ENCODE peak calls at places on chromosome 13, in nine cellular contexts. A is CD8-positive, alpha-beta T cell; F is astrocyte; S is colonic mucosa; B is heart left ventricle; P is tibial artery; L is PC-9; V is uterus; Y is suprapubic skin. Q is an unnamed sample. For H3K9me3, the result is how much of the 10 kb centered on the place peaks cover.

GRCh38 chr13:92572190-92572589 is 654.4 kb upstream of the GPC6 start:
- DNase-seq in A (no peak), F (no peak), S (no peak), B (no peak), P (no peak), L (no peak), V (no peak), Y (no peak), Q (no peak)

GRCh38 chr13:33963134-33963533 is 145.2 kb downstream of the RFC3 start:
- DNase-seq in A (no peak), F (no peak), S (no peak), B (no peak), P (no peak), L (no peak), V (no peak), Y (no peak), Q (no peak)

GRCh38 chr13:33918199-33918932 is 100.4 kb downstream of the RFC3 start:
- DNase-seq in A (no peak), F (peak), S (no peak), B (no peak), P (no peak), L (peak), V (no peak), Y (no peak), Q (no peak)

GRCh38 chr13:62875118-62875640 is 1459.5 kb upstream of the PCDH20 start:
- DNase-seq in A (no peak), F (no peak), S (no peak), B (no peak), P (no peak), L (no peak), V (no peak), Y (no peak), Q (no peak)

GRCh38 chr13:102185375-102185984 is 216.4 kb downstream of the FGF14 start:
- DNase-seq in A (no peak), F (no peak), S (no peak), B (no peak), P (no peak), L (no peak), V (no peak), Y (no peak), Q (no peak)

GRCh38 chr13:38763446-38764381 is 76.8 kb downstream of the FREM2 start:
- DNase-seq in A (no peak), F (peak), S (no peak), B (no peak), P (no peak), L (peak), V (no peak), Y (no peak), Q (peak)

GRCh38 chr13:80263745-80264513 is 77.0 kb downstream of the SPRY2 start:
- DNase-seq in A (no peak), F (no peak), S (no peak), B (no peak), P (no peak), L (no peak), V (no peak), Y (no peak), Q (no peak)

GRCh38 chr13:21048901-21049655 is 12.3 kb downstream of the LATS2 start:
- DNase-seq in A (no peak), F (no peak), S (peak), B (no peak), P (peak), L (no peak), V (no peak), Y (no peak), Q (no peak)

GRCh38 chr13:112972867-112973576 is 4.0 kb downstream of the MCF2L start:
- DNase-seq in A (no peak), F (no peak), S (no peak), B (peak), P (no peak), L (no peak), V (no peak), Y (no peak), Q (no peak)

GRCh38 chr13:100673376-100673830 is 1.2 kb downstream of the TMTC4 start:
- DNase-seq in A (no peak), F (no peak), S (peak), B (no peak), P (no peak), L (no peak), V (no peak), Y (no peak), Q (peak)

GRCh38 chr13:40377783-40378182 is 288.7 kb downstream of the FOXO1 start:
- DNase-seq in A (no peak), F (peak), S (no peak), B (no peak), P (no peak), L (no peak), V (no peak), Y (no peak), Q (no peak)

GRCh38 chr13:21511841-21512240 is 52.7 kb upstream of the ZDHHC20 start:
- DNase-seq in A (no peak), F (peak), S (no peak), B (no peak), P (no peak), L (no peak), V (no peak), Y (no peak), Q (no peak)

GRCh38 chr13:32737111-32737571 is 150.9 kb downstream of the PDS5B start:
- DNase-seq in A (no peak), F (peak), S (no peak), B (no peak), P (no peak), L (no peak), V (no peak), Y (no peak), Q (no peak)

GRCh38 chr13:51425410-51426042 is 27.3 kb downstream of the INTS6 start:
- DNase-seq in A (no peak), F (peak), S (no peak), B (no peak), P (no peak), L (no peak), V (no peak), Y (no peak), Q (no peak)

GRCh38 chr13:54980651-54981050 is 1952.0 kb downstream of the OLFM4 start:
- DNase-seq in A (no peak), F (no peak), S (no peak), B (no peak), P (no peak), L (no peak), V (no peak), Y (no peak), Q (no peak)

GRCh38 chr13:110298566-110299321 is 8.2 kb downstream of the COL4A1 start:
- DNase-seq in A (peak), F (no peak), S (no peak), B (peak), P (no peak), L (no peak), V (peak), Y (no peak), Q (peak)

GRCh38 chr13:76829572-76830327 is 56.5 kb downstream of the KCTD12 start:
- DNase-seq in A (no peak), F (peak), S (no peak), B (peak), P (no peak), L (no peak), V (peak), Y (no peak), Q (no peak)

GRCh38 chr13:39035204-39035603 is 2.7 kb downstream of the PROSER1 start:
- DNase-seq in A (no peak), F (no peak), S (no peak), B (no peak), P (no peak), L (no peak), V (no peak), Y (no peak), Q (peak)

GRCh38 chr13:105063676-105064075 is 1471.8 kb downstream of the EFNB2 start:
- DNase-seq in A (no peak), F (no peak), S (no peak), B (no peak), P (no peak), L (no peak), V (no peak), Y (no peak), Q (no peak)

GRCh38 chr13:92317066-92317465 is 909.5 kb upstream of the GPC6 start:
- DNase-seq in A (no peak), F (peak), S (no peak), B (no peak), P (no peak), L (no peak), V (no peak), Y (no peak), Q (no peak)

GRCh38 chr13:77860621-77861020 is 58.0 kb downstream of the EDNRB start:
- DNase-seq in A (no peak), F (peak), S (no peak), B (no peak), P (no peak), L (no peak), V (no peak), Y (no peak), Q (no peak)

GRCh38 chr13:91101436-91101835 is 246.1 kb upstream of the MIR17HG start:
- DNase-seq in A (no peak), F (no peak), S (no peak), B (no peak), P (no peak), L (no peak), V (no peak), Y (no peak), Q (no peak)

GRCh38 chr13:41694902-41695301 is 237.6 kb downstream of the RGCC start:
- DNase-seq in A (no peak), F (peak), S (peak), B (no peak), P (peak), L (no peak), V (peak), Y (no peak), Q (no peak)

GRCh38 chr13:21047591-21048282 is 13.6 kb downstream of the LATS2 start:
- DNase-seq in A (no peak), F (no peak), S (peak), B (no peak), P (peak), L (no peak), V (no peak), Y (no peak), Q (no peak)

GRCh38 chr13:75165543-75166230 is 316.3 kb downstream of the TBC1D4 start:
- DNase-seq in A (no peak), F (no peak), S (no peak), B (no peak), P (no peak), L (no peak), V (no peak), Y (no peak), Q (no peak)

GRCh38 chr13:35191883-35192282 is 249.8 kb downstream of the NBEA start:
- DNase-seq in A (no peak), F (peak), S (no peak), B (no peak), P (no peak), L (no peak), V (no peak), Y (no peak), Q (no peak)

GRCh38 chr13:26021516-26021915 is 30.3 kb downstream of the SHISA2 start:
- DNase-seq in A (no peak), F (peak), S (no peak), B (no peak), P (no peak), L (peak), V (no peak), Y (no peak), Q (no peak)

GRCh38 chr13:49292742-49293498 is 45.2 kb downstream of the CDADC1 start:
- DNase-seq in A (no peak), F (peak), S (no peak), B (peak), P (peak), L (no peak), V (no peak), Y (no peak), Q (no peak)

GRCh38 chr13:94620286-94620896 is 18.7 kb downstream of the GPR180 start:
- DNase-seq in A (no peak), F (no peak), S (no peak), B (no peak), P (no peak), L (no peak), V (no peak), Y (no peak), Q (peak)

GRCh38 chr13:98451676-98452105 is 125.2 kb downstream of the STK24 start:
- DNase-seq in A (no peak), F (peak), S (no peak), B (no peak), P (peak), L (no peak), V (peak), Y (no peak), Q (no peak)

GRCh38 chr13:23466144-23467002 is 32.9 kb upstream of the SACS start:
- DNase-seq in A (peak), F (peak), S (peak), B (peak), P (peak), L (no peak), V (peak), Y (no peak), Q (peak)

GRCh38 chr13:110616103-110617101 is 1.1 kb downstream of the NAXD start:
- DNase-seq in A (peak), F (peak), S (peak), B (no peak), P (peak), L (peak), V (no peak), Y (no peak), Q (peak)

GRCh38 chr13:80340643-80341097 is 256 bp downstream of the SPRY2 start:
- DNase-seq in A (no peak), F (peak), S (no peak), B (no peak), P (peak), L (peak), V (no peak), Y (no peak), Q (no peak)

GRCh38 chr13:45194081-45194939 is 6.5 kb downstream of the KCTD4 start:
- DNase-seq in A (no peak), F (peak), S (no peak), B (no peak), P (no peak), L (no peak), V (no peak), Y (no peak), Q (peak)

GRCh38 chr13:94414141-94414540 is 65.3 kb downstream of the DCT start:
- DNase-seq in A (no peak), F (no peak), S (no peak), B (no peak), P (no peak), L (no peak), V (no peak), Y (no peak), Q (no peak)

DNA sequence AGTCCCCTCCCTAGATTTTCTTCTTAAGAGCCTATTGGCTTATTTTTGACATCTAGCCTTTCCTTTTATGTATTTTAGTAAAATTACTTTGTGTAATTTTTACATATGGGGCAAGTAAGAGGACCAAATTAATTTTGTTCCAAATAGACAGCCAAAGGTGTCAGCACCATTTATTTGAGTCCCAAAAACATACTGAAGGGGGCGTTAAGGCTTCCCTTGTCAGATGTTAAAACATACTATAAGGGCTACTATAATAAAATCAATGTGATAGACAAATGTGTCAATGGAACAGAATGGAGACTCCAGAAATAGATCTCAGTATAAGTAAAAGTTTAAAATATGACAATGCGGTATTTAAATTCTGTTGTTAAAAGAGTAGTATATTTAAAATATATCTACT is 133.6 kb downstream of the MTUS2 start:
- DNase-seq in A (no peak), F (no peak), S (no peak), B (no peak), P (no peak), L (no peak), V (no peak), Y (no peak), Q (no peak)
- TF ChIP-seq CTCF in A (no peak), F (no peak), S (no peak), B (no peak), P (no peak), L (no peak), V (no peak), Y (no peak), Q (peak)

DNA sequence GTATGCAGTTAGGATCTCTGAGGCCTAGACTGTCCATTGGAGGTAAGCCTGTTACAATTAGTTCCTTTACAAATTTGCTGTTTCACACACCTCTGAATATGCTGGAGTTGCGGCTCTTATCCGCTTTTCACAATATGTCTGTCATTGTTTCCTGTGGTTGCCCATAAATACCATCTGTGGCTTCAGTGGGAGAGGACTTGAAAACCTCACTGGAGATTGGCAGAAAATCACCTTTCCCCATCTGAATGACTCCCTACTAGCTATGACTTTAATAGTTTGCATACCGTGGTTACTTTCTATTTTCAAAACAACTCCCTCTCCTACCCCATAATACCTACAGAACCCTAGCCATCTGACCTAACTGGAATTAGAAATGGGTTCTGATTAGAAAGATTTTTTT is 454.3 kb downstream of the PCDH17 start:
- DNase-seq in A (no peak), F (peak), S (no peak), B (no peak), P (no peak), L (no peak), V (no peak), Y (no peak), Q (no peak)
- H3K9me3 ChIP-seq in A (under half), F (under half), S (under half), B (under half), P (under half), L (under half), V (under half), Y (under half), Q (under half)

DNA sequence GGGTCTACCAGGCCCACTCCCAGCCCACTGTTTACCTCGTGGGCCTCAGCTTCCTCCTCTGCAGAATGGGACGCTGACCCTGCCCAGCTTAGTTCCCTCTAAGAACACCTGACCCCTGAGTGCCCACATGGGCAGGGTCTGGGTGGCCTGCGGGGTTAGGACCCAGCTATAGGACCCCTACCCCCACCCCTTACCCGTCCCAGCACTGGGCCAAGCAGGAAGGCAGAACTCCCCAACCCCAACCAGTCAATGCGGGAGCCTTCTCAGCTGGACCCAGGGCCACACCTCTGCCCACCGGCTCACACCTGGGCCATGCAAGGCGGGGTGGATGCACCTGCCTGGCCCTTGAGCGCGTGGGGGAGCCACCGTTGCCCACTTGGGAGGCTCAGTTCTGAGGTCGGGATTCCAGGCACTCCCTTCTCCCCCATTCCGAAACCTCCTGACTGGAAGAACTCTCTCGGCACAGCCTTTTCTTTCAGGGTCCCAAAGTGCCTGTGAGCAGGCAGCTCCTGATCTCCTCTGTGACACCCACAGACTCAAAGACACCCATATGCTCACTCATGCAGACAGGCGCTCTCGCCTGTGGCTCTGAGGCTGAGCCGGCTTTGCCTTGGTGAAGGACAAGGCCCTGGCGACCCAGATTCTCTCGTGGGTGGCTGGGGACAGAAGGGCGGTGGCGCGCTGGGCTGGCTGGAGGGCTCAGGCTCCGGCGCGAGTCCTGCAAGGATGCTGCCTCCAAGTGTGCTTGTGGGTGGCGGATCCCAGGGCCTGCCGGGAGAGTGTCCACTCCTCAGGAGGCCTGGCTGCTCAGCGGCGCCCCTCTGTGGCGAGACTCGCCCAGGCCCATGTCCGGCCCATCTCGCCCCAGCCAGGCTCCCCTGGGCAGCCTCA is 27.9 kb upstream of the PARP4 start:
- DNase-seq in A (no peak), F (no peak), S (peak), B (no peak), P (no peak), L (no peak), V (no peak), Y (no peak), Q (peak)
- TF ChIP-seq CTCF in A (no peak), F (no peak), S (no peak), B (no peak), P (no peak), L (peak), V (no peak), Y (no peak), Q (peak)

DNA sequence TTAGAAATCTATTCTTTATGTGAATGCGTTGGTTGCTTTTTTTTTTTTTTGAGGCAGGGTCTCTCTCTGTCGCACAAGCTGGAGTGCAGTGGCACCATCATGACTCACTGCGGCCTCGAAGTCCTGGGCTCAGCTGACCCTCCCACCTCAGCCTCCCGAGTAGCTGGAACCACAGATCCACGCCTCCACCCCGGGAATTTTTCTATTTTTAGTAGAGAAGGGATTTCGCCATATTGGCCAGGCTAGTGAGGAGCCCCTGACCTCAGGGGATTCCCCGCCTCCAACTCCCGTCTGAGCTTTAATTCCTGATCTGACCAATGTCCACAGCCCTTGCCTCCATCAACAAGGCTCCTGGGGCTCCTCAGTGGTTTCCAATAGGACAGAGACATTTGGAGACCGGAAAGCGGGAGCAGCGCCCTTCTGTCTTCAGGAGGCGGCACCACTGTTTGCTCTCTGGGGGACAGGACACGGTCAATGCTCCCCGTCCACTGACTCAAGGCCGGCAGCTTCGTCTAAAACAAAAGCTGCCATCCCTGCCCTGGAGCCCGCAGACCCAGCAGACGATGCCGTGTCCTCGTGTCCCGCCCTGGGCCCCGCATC is 503 bp downstream of the TUBA3C start:
- DNase-seq in A (peak), F (no peak), S (no peak), B (no peak), P (no peak), L (no peak), V (no peak), Y (peak), Q (no peak)
- H3K9me3 ChIP-seq in A (under half), F (under half), S (under half), B (under half), P (under half), L (under half), V (under half), Y (under half), Q (half or more)

DNA sequence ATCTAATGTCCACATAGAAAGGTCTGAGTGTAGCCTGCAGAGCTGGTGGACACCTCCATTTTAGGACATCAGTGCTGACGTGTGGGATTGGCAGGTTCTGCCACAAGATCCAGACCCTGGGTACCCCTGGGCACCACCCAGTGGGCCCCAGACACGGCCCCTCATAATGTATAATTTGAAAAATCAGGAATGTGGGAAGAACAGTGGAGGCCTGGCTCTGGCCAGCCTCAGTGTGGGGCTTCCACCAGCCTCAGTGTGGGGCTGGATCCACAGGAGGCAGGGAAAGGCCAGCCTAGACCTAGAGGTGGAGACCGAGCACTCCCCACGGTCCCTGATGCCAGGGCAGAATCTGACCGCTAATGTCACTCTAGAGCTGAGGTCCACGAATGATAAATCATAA is 150.7 kb upstream of the SOX1 start:
- DNase-seq in A (peak), F (no peak), S (no peak), B (no peak), P (no peak), L (no peak), V (no peak), Y (peak), Q (peak)
- TF ChIP-seq CTCF in A (no peak), F (no peak), S (no peak), B (no peak), P (no peak), L (no peak), V (no peak), Y (no peak), Q (no peak)

Q was measured in endodermal cell.